ENCODE peak calls at places on chromosome 20, in four cellular contexts. L, Q, H and W are unnamed samples.

GRCh38 chr20:57838670-57839142 is 128.9 kb upstream of the PMEPA1 start:
- DNase-seq in L (peak), Q (no peak), H (no peak), W (no peak)

GRCh38 chr20:6333110-6333509 is 210.3 kb upstream of the FERMT1 start:
- DNase-seq in L (no peak), Q (no peak), H (no peak), W (no peak)

GRCh38 chr20:44069203-44069931 is 117.6 kb downstream of the JPH2 start:
- DNase-seq in L (no peak), Q (peak), H (no peak), W (no peak)

GRCh38 chr20:9215539-9215938 is 146.7 kb downstream of the PLCB4 start:
- DNase-seq in L (no peak), Q (no peak), H (no peak), W (no peak)

GRCh38 chr20:34269996-34270627 is 28.9 kb downstream of the ASIP start:
- DNase-seq in L (peak), Q (no peak), H (peak), W (no peak)

GRCh38 chr20:56683077-56683865 is 54.2 kb downstream of the TFAP2C start:
- DNase-seq in L (no peak), Q (no peak), H (no peak), W (no peak)

GRCh38 chr20:38021373-38021772 is 11.9 kb downstream of the TTI1 start:
- DNase-seq in L (no peak), Q (no peak), H (no peak), W (no peak)

GRCh38 chr20:40741507-40742106 is 52.6 kb upstream of the MAFB start:
- DNase-seq in L (peak), Q (peak), H (peak), W (peak)

GRCh38 chr20:1185316-1185741 is 548 bp upstream of the TMEM74B start:
- DNase-seq in L (peak), Q (peak), H (no peak), W (no peak)

GRCh38 chr20:17622086-17622850 is 52.4 kb downstream of the DSTN start:
- DNase-seq in L (no peak), Q (no peak), H (peak), W (no peak)

GRCh38 chr20:61044499-61044898 is 207.6 kb upstream of the CDH4 start:
- DNase-seq in L (no peak), Q (no peak), H (no peak), W (no peak)
- TF ChIP-seq CTCF in L (peak), Q (no peak), H (no peak), W (peak)

GRCh38 chr20:47305667-47306066 is 50.8 kb downstream of the ZMYND8 start:
- DNase-seq in L (peak), Q (no peak), H (no peak), W (no peak)

GRCh38 chr20:47303736-47304135 is 52.8 kb downstream of the ZMYND8 start:
- DNase-seq in L (no peak), Q (no peak), H (no peak), W (no peak)

GRCh38 chr20:47306095-47306494 is 50.4 kb downstream of the ZMYND8 start:
- DNase-seq in L (no peak), Q (no peak), H (no peak), W (no peak)

GRCh38 chr20:47306755-47307370 is 49.6 kb downstream of the ZMYND8 start:
- DNase-seq in L (no peak), Q (no peak), H (no peak), W (no peak)

DNA sequence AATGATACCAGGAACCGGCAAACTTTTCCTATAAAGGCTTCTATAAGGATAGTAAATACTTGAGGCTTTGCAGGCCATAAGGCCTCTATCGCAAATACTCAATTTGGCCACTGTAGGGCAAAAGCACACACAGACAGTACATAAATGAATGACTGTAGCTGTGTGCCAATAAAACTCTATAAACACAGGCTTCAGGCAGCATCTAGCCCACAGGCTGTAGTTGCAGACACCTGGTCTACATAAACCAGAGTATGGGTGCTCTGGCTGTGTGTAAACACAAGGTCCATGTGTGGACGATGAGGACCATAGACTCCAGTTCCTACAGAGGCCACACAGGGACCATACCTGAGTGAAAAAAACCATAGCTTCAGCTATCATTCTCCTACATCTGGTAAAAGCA is 52.2 kb downstream of the ZMYND8 start:
- DNase-seq in L (peak), Q (no peak), H (no peak), W (peak)
- TF ChIP-seq CTCF in L (peak), Q (no peak), H (peak), W (peak)

GRCh38 chr20:10556519-10557083 is 117.2 kb downstream of the JAG1 start:
- DNase-seq in L (no peak), Q (no peak), H (no peak), W (no peak)
- TF ChIP-seq CTCF in L (no peak), Q (no peak), H (no peak), W (no peak)

GRCh38 chr20:39066464-39066863 is 104.3 kb downstream of the DHX35 start:
- DNase-seq in L (no peak), Q (no peak), H (no peak), W (no peak)
- TF ChIP-seq CTCF in L (no peak), Q (no peak), H (no peak), W (peak)

GRCh38 chr20:12566596-12566995 is 442.2 kb upstream of the SPTLC3 start:
- DNase-seq in L (no peak), Q (no peak), H (no peak), W (no peak)

GRCh38 chr20:12573428-12573827 is 435.3 kb upstream of the SPTLC3 start:
- DNase-seq in L (no peak), Q (no peak), H (no peak), W (no peak)

GRCh38 chr20:12564982-12565381 is 443.8 kb upstream of the SPTLC3 start:
- DNase-seq in L (no peak), Q (no peak), H (no peak), W (no peak)

GRCh38 chr20:12575352-12576095 is 433.2 kb upstream of the SPTLC3 start:
- DNase-seq in L (no peak), Q (no peak), H (peak), W (no peak)

GRCh38 chr20:12570371-12570770 is 438.4 kb upstream of the SPTLC3 start:
- DNase-seq in L (no peak), Q (no peak), H (no peak), W (no peak)
- TF ChIP-seq CTCF in L (no peak), Q (no peak), H (no peak), W (no peak)

GRCh38 chr20:11181964-11182363 is 508.2 kb upstream of the JAG1 start:
- DNase-seq in L (no peak), Q (no peak), H (no peak), W (no peak)
- TF ChIP-seq CTCF in L (no peak), Q (no peak), H (no peak), W (no peak)

DNA sequence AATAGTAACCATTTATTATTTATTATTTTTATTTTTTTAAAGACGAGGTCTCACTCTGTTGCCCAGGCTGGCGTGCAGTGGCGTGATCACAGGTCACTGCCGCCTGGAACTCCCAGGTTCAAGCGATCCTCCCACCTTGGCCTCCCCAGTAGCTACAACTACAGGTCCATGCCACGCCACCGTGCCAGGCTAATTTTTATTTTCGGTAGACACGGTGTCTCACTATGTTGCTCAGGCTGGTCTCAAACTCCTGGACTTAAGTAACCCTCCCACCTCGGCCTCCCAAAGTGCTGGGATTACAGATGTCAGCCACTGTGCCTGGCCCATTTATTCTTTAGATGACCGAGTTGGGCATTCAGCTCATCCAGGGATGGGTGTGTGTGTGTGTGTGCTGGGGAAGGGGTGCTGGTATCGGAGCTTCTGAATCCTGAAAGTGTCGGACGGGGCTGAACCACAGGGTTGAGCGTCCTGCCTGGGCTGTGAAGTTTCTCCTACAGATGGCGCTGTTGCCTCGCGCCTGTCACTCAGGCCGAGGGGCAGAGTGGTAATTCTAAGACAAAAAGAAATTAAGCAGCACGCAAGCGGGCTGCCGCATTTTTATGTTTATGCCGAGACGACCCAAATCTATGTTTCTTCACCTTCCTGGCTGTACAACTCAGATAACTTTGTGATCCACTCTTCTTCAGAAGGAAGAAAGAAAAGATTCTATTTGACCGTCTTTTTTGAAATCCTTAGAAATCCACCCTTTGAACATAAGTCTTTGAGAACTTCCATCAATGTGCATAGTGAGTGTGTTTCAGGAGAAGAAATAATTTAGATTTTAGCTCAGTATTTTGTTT is 252.8 kb downstream of the CDH26 start:
- DNase-seq in L (peak), Q (peak), H (peak), W (peak)
- TF ChIP-seq CTCF in L (peak), Q (peak), H (peak), W (peak)